ENCODE peak calls at places on chromosome 9, in ten cellular contexts. W is stimulated activated CD8-positive, alpha-beta memory T cell treated with anti-CD3 and anti-CD28 coated beads, Interleukin-15, amount 100 ng/mL, for 48 hours; D is GM06990; V is HFFc6; O is stimulated activated effector memory CD8-positive, alpha-beta T cell treated with anti-CD3 and anti-CD28 coated beads, Interleukin-12 subunit alpha, Interleukin-12 subunit beta, amount 100 ng/mL, for 72 hours; C is T-cell; Q is HL-60; K is GM12878; P is left ventricle myocardium superior; X is body of pancreas. E is an unnamed sample.
A peak's percentile ranks its signal among the peaks of the same experiment; 100 is the strongest.

GRCh38 chr9:37908698-37909186 is 4.8 kb upstream of the SLC25A51 start:
- DNase-seq in W (no peak), D (no peak), V (peak; percentile 12), O (no peak), C (no peak), Q (peak; percentile 92), K (no peak), P (no peak), X (peak; percentile 43), E (no peak)

GRCh38 chr9:89421595-89421994 is 76.3 kb downstream of the SEMA4D start:
- DNase-seq in W (no peak), D (no peak), V (no peak), O (no peak), C (no peak), Q (no peak), K (no peak), P (no peak), X (no peak), E (no peak)

GRCh38 chr9:86045654-86046053 is 53.7 kb downstream of the GOLM1 start:
- DNase-seq in W (no peak), D (no peak), V (no peak), O (no peak), C (no peak), Q (no peak), K (no peak), P (no peak), X (no peak), E (no peak)

GRCh38 chr9:111914749-111915424 is 18.3 kb downstream of the UGCG start:
- DNase-seq in W (no peak), D (no peak), V (no peak), O (no peak), C (no peak), Q (no peak), K (no peak), P (no peak), X (no peak), E (no peak)

GRCh38 chr9:117374076-117374740 is 40.6 kb downstream of the ASTN2 start:
- DNase-seq in W (no peak), D (no peak), V (no peak), O (no peak), C (no peak), Q (no peak), K (no peak), P (no peak), X (no peak), E (no peak)

GRCh38 chr9:133125706-133126696 is 5.0 kb upstream of the RALGDS start:
- DNase-seq in W (no peak), D (peak; percentile 78), V (peak; percentile 23), O (no peak), C (no peak), Q (peak; percentile 52), K (no peak), P (peak; percentile 67), X (peak; percentile 52), E (no peak)

GRCh38 chr9:78971505-78971904 is 600.3 kb upstream of the TLE4 start:
- DNase-seq in W (no peak), D (no peak), V (no peak), O (no peak), C (no peak), Q (no peak), K (no peak), P (no peak), X (no peak), E (no peak)

GRCh38 chr9:96073531-96074284 is 198.2 kb downstream of the ERCC6L2 start:
- DNase-seq in W (no peak), D (no peak), V (no peak), O (no peak), C (no peak), Q (peak; percentile 73), K (no peak), P (no peak), X (peak; percentile 79), E (no peak)

GRCh38 chr9:35570709-35571108 is 34.4 kb upstream of the TESK1 start:
- DNase-seq in W (peak; percentile 53), D (no peak), V (no peak), O (peak; percentile 25), C (no peak), Q (no peak), K (peak; percentile 9), P (no peak), X (no peak), E (no peak)

GRCh38 chr9:78866228-78867132 is 569.6 kb downstream of the PSAT1 start:
- DNase-seq in W (no peak), D (no peak), V (peak; percentile 93), O (no peak), C (no peak), Q (no peak), K (no peak), P (no peak), X (no peak), E (no peak)

GRCh38 chr9:131713016-131713415 is 26.9 kb downstream of the RAPGEF1 start:
- DNase-seq in W (no peak), D (no peak), V (no peak), O (no peak), C (no peak), Q (no peak), K (no peak), P (no peak), X (peak; percentile 60), E (no peak)

GRCh38 chr9:127991017-127991756 is 10.4 kb upstream of the EEIG1 start:
- DNase-seq in W (no peak), D (no peak), V (no peak), O (no peak), C (no peak), Q (no peak), K (no peak), P (no peak), X (peak; percentile 70), E (no peak)

GRCh38 chr9:17760250-17760649 is 181.4 kb downstream of the SH3GL2 start:
- DNase-seq in W (no peak), D (no peak), V (no peak), O (no peak), C (no peak), Q (no peak), K (no peak), P (no peak), X (no peak), E (no peak)

GRCh38 chr9:134626141-134626423 is 15.5 kb upstream of the COL5A1 start:
- DNase-seq in W (no peak), D (no peak), V (no peak), O (no peak), C (no peak), Q (no peak), K (no peak), P (no peak), X (peak; percentile 2), E (no peak)

GRCh38 chr9:87973122-87973521 is 1.2 kb downstream of the CDK20 start:
- DNase-seq in W (no peak), D (no peak), V (no peak), O (no peak), C (no peak), Q (no peak), K (no peak), P (no peak), X (no peak), E (no peak)

GRCh38 chr9:125748511-125749099 is 1.4 kb downstream of the PBX3 start:
- DNase-seq in W (no peak), D (peak; percentile 30), V (no peak), O (no peak), C (no peak), Q (no peak), K (no peak), P (no peak), X (peak; percentile 14), E (no peak)

GRCh38 chr9:94002316-94003140 is 47.4 kb upstream of the BARX1 start:
- DNase-seq in W (no peak), D (peak; percentile 34), V (peak; percentile 22), O (no peak), C (no peak), Q (peak; percentile 45), K (no peak), P (no peak), X (peak; percentile 22), E (no peak)

GRCh38 chr9:122124528-122124927 is 31.4 kb upstream of the TTLL11 start:
- DNase-seq in W (no peak), D (no peak), V (no peak), O (no peak), C (no peak), Q (no peak), K (no peak), P (no peak), X (no peak), E (no peak)

GRCh38 chr9:104302775-104303174 is 201.3 kb upstream of the OR13F1 start:
- DNase-seq in W (no peak), D (no peak), V (no peak), O (no peak), C (no peak), Q (no peak), K (no peak), P (no peak), X (no peak), E (no peak)

GRCh38 chr9:95065224-95065623 is 252.3 kb downstream of the FANCC start:
- DNase-seq in W (no peak), D (no peak), V (no peak), O (no peak), C (no peak), Q (no peak), K (no peak), P (no peak), X (no peak), E (no peak)

GRCh38 chr9:70962761-70963445 is 158.5 kb downstream of the TRPM3 start:
- DNase-seq in W (no peak), D (no peak), V (no peak), O (no peak), C (no peak), Q (no peak), K (no peak), P (no peak), X (no peak), E (no peak)

GRCh38 chr9:125119643-125120286 is 23.6 kb downstream of the SCAI start:
- DNase-seq in W (no peak), D (no peak), V (peak; percentile 74), O (no peak), C (no peak), Q (no peak), K (no peak), P (no peak), X (no peak), E (no peak)

GRCh38 chr9:20559236-20559896 is 62.9 kb downstream of the MLLT3 start:
- DNase-seq in W (no peak), D (no peak), V (peak; percentile 16), O (no peak), C (no peak), Q (no peak), K (no peak), P (no peak), X (no peak), E (no peak)

GRCh38 chr9:6827370-6827949 is 69.7 kb downstream of the KDM4C start:
- DNase-seq in W (no peak), D (peak; percentile 15), V (peak; percentile 36), O (peak; percentile 12), C (no peak), Q (peak; percentile 43), K (peak; percentile 16), P (no peak), X (no peak), E (no peak)

GRCh38 chr9:85344901-85345300 is 396.9 kb downstream of the AGTPBP1 start:
- DNase-seq in W (no peak), D (no peak), V (no peak), O (no peak), C (no peak), Q (no peak), K (no peak), P (no peak), X (no peak), E (no peak)

GRCh38 chr9:36725777-36726356 is 153.2 kb downstream of the MELK start:
- DNase-seq in W (no peak), D (no peak), V (no peak), O (no peak), C (no peak), Q (no peak), K (no peak), P (no peak), X (no peak), E (no peak)

GRCh38 chr9:128396970-128397613 is 23.6 kb upstream of the CERCAM start:
- DNase-seq in W (no peak), D (no peak), V (no peak), O (no peak), C (no peak), Q (peak; percentile 62), K (no peak), P (peak; percentile 58), X (no peak), E (no peak)

GRCh38 chr9:6715755-6716643 is 41.8 kb upstream of the KDM4C start:
- DNase-seq in W (peak; percentile 67), D (peak; percentile 92), V (no peak), O (peak; percentile 56), C (peak; percentile 54), Q (peak; percentile 34), K (peak; percentile 76), P (peak; percentile 80), X (peak; percentile 87), E (peak; percentile 71)

E was measured in activated B cell treated with CpG ODN at 0.5 μM for 24 hours.